ENCODE peak calls at places on chromosomes 12 and 14, in nine cellular contexts. One of them, this sample, is unnamed.

GRCh38 chr12:120183211-120183631 is 11.3 kb downstream of the GCN1 start:
- DNase-seq in tibial nerve: no peak
- DNase-seq in neural progenitor cell: no peak
- DNase-seq in sciatic nerve: no peak
- DNase-seq in left kidney: no peak
- DNase-seq in AML-193: no peak
- DNase-seq in substantia nigra: no peak
- DNase-seq in transverse colon: no peak
- DNase-seq in stimulated activated CD4-positive, alpha-beta T cell treated with anti-CD3 and anti-CD28 coated beads, Interleukin-12 subunit alpha, Interleukin-12 subunit beta, amount 100 ng/mL, for 4 hours: no peak
- DNase-seq in this sample: no peak

GRCh38 chr14:95876769-95877490 is at the start of gene TUNAR:
- DNase-seq in neural progenitor cell: peak
- DNase-seq in left kidney: peak
- DNase-seq in substantia nigra: no peak
- DNase-seq in sciatic nerve: no peak
- DNase-seq in tibial nerve: no peak
- DNase-seq in AML-193: no peak
- DNase-seq in stimulated activated CD4-positive, alpha-beta T cell treated with anti-CD3 and anti-CD28 coated beads, Interleukin-12 subunit alpha, Interleukin-12 subunit beta, amount 100 ng/mL, for 4 hours: no peak
- DNase-seq in transverse colon: no peak
- DNase-seq in this sample: no peak

GRCh38 chr14:21055473-21056117 is 2.0 kb upstream of the RNASE8 start:
- DNase-seq in stimulated activated CD4-positive, alpha-beta T cell treated with anti-CD3 and anti-CD28 coated beads, Interleukin-12 subunit alpha, Interleukin-12 subunit beta, amount 100 ng/mL, for 4 hours: no peak
- DNase-seq in tibial nerve: no peak
- DNase-seq in sciatic nerve: no peak
- DNase-seq in transverse colon: peak
- DNase-seq in left kidney: peak
- DNase-seq in neural progenitor cell: no peak
- DNase-seq in substantia nigra: no peak
- DNase-seq in AML-193: no peak
- DNase-seq in this sample: no peak

GRCh38 chr12:46892034-46892705 is 66.4 kb upstream of the SLC38A4 start:
- DNase-seq in substantia nigra: no peak
- DNase-seq in stimulated activated CD4-positive, alpha-beta T cell treated with anti-CD3 and anti-CD28 coated beads, Interleukin-12 subunit alpha, Interleukin-12 subunit beta, amount 100 ng/mL, for 4 hours: no peak
- DNase-seq in tibial nerve: no peak
- DNase-seq in transverse colon: no peak
- DNase-seq in left kidney: peak
- DNase-seq in sciatic nerve: no peak
- DNase-seq in AML-193: no peak
- DNase-seq in neural progenitor cell: no peak
- DNase-seq in this sample: no peak

GRCh38 chr14:102185360-102185759 is 45.7 kb downstream of the WDR20 start:
- DNase-seq in transverse colon: no peak
- DNase-seq in sciatic nerve: no peak
- DNase-seq in left kidney: no peak
- DNase-seq in neural progenitor cell: no peak
- DNase-seq in substantia nigra: no peak
- DNase-seq in AML-193: no peak
- DNase-seq in tibial nerve: no peak
- DNase-seq in stimulated activated CD4-positive, alpha-beta T cell treated with anti-CD3 and anti-CD28 coated beads, Interleukin-12 subunit alpha, Interleukin-12 subunit beta, amount 100 ng/mL, for 4 hours: no peak
- DNase-seq in this sample: no peak

GRCh38 chr12:79424109-79424721 is 266.5 kb downstream of the PAWR start:
- DNase-seq in transverse colon: no peak
- DNase-seq in neural progenitor cell: peak
- DNase-seq in stimulated activated CD4-positive, alpha-beta T cell treated with anti-CD3 and anti-CD28 coated beads, Interleukin-12 subunit alpha, Interleukin-12 subunit beta, amount 100 ng/mL, for 4 hours: no peak
- DNase-seq in sciatic nerve: no peak
- DNase-seq in left kidney: no peak
- DNase-seq in substantia nigra: no peak
- DNase-seq in AML-193: no peak
- DNase-seq in tibial nerve: no peak
- DNase-seq in this sample: no peak

GRCh38 chr14:28577711-28578131 is 188.9 kb upstream of the FOXG1 start:
- DNase-seq in tibial nerve: no peak
- DNase-seq in stimulated activated CD4-positive, alpha-beta T cell treated with anti-CD3 and anti-CD28 coated beads, Interleukin-12 subunit alpha, Interleukin-12 subunit beta, amount 100 ng/mL, for 4 hours: no peak
- DNase-seq in transverse colon: no peak
- DNase-seq in AML-193: no peak
- DNase-seq in neural progenitor cell: no peak
- DNase-seq in substantia nigra: no peak
- DNase-seq in left kidney: no peak
- DNase-seq in sciatic nerve: no peak
- DNase-seq in this sample: no peak

GRCh38 chr12:118058881-118059644 is 1.9 kb downstream of the WSB2 start:
- DNase-seq in AML-193: no peak
- DNase-seq in transverse colon: no peak
- DNase-seq in sciatic nerve: no peak
- DNase-seq in substantia nigra: no peak
- DNase-seq in tibial nerve: no peak
- DNase-seq in stimulated activated CD4-positive, alpha-beta T cell treated with anti-CD3 and anti-CD28 coated beads, Interleukin-12 subunit alpha, Interleukin-12 subunit beta, amount 100 ng/mL, for 4 hours: no peak
- DNase-seq in left kidney: no peak
- DNase-seq in neural progenitor cell: no peak
- DNase-seq in this sample: no peak

GRCh38 chr14:68711551-68712437 is 81.1 kb downstream of the ZFP36L1 start:
- DNase-seq in AML-193: no peak
- DNase-seq in transverse colon: no peak
- DNase-seq in left kidney: no peak
- DNase-seq in neural progenitor cell: no peak
- DNase-seq in sciatic nerve: peak
- DNase-seq in tibial nerve: no peak
- DNase-seq in stimulated activated CD4-positive, alpha-beta T cell treated with anti-CD3 and anti-CD28 coated beads, Interleukin-12 subunit alpha, Interleukin-12 subunit beta, amount 100 ng/mL, for 4 hours: no peak
- DNase-seq in substantia nigra: no peak
- DNase-seq in this sample: no peak

GRCh38 chr14:85175556-85175955 is 354.4 kb upstream of the FLRT2 start:
- DNase-seq in stimulated activated CD4-positive, alpha-beta T cell treated with anti-CD3 and anti-CD28 coated beads, Interleukin-12 subunit alpha, Interleukin-12 subunit beta, amount 100 ng/mL, for 4 hours: no peak
- DNase-seq in left kidney: no peak
- DNase-seq in neural progenitor cell: no peak
- DNase-seq in tibial nerve: no peak
- DNase-seq in transverse colon: no peak
- DNase-seq in AML-193: no peak
- DNase-seq in substantia nigra: no peak
- DNase-seq in sciatic nerve: no peak
- DNase-seq in this sample: no peak

GRCh38 chr12:85390281-85390680 is 110.3 kb downstream of the ALX1 start:
- DNase-seq in stimulated activated CD4-positive, alpha-beta T cell treated with anti-CD3 and anti-CD28 coated beads, Interleukin-12 subunit alpha, Interleukin-12 subunit beta, amount 100 ng/mL, for 4 hours: no peak
- DNase-seq in left kidney: no peak
- DNase-seq in sciatic nerve: no peak
- DNase-seq in AML-193: no peak
- DNase-seq in neural progenitor cell: no peak
- DNase-seq in substantia nigra: no peak
- DNase-seq in transverse colon: no peak
- DNase-seq in tibial nerve: no peak
- DNase-seq in this sample: no peak

GRCh38 chr12:21526053-21526452 is at the start of gene SPX:
- DNase-seq in substantia nigra: no peak
- DNase-seq in AML-193: no peak
- DNase-seq in transverse colon: no peak
- DNase-seq in stimulated activated CD4-positive, alpha-beta T cell treated with anti-CD3 and anti-CD28 coated beads, Interleukin-12 subunit alpha, Interleukin-12 subunit beta, amount 100 ng/mL, for 4 hours: no peak
- DNase-seq in sciatic nerve: no peak
- DNase-seq in neural progenitor cell: no peak
- DNase-seq in tibial nerve: no peak
- DNase-seq in left kidney: no peak
- DNase-seq in this sample: no peak

GRCh38 chr14:78232666-78233065 is 62.5 kb downstream of the NRXN3 start:
- DNase-seq in AML-193: no peak
- DNase-seq in substantia nigra: no peak
- DNase-seq in sciatic nerve: no peak
- DNase-seq in stimulated activated CD4-positive, alpha-beta T cell treated with anti-CD3 and anti-CD28 coated beads, Interleukin-12 subunit alpha, Interleukin-12 subunit beta, amount 100 ng/mL, for 4 hours: no peak
- DNase-seq in left kidney: peak
- DNase-seq in tibial nerve: no peak
- DNase-seq in transverse colon: no peak
- DNase-seq in neural progenitor cell: no peak
- DNase-seq in this sample: no peak

GRCh38 chr12:19402743-19403400 is 36.4 kb upstream of the AEBP2 start:
- DNase-seq in stimulated activated CD4-positive, alpha-beta T cell treated with anti-CD3 and anti-CD28 coated beads, Interleukin-12 subunit alpha, Interleukin-12 subunit beta, amount 100 ng/mL, for 4 hours: no peak
- DNase-seq in AML-193: no peak
- DNase-seq in sciatic nerve: no peak
- DNase-seq in transverse colon: no peak
- DNase-seq in neural progenitor cell: no peak
- DNase-seq in substantia nigra: peak
- DNase-seq in left kidney: no peak
- DNase-seq in tibial nerve: no peak
- DNase-seq in this sample: no peak

GRCh38 chr14:60250318-60251035 is 1.5 kb downstream of the PPM1A start:
- DNase-seq in substantia nigra: no peak
- DNase-seq in transverse colon: peak
- DNase-seq in neural progenitor cell: peak
- DNase-seq in AML-193: no peak
- DNase-seq in stimulated activated CD4-positive, alpha-beta T cell treated with anti-CD3 and anti-CD28 coated beads, Interleukin-12 subunit alpha, Interleukin-12 subunit beta, amount 100 ng/mL, for 4 hours: no peak
- DNase-seq in left kidney: peak
- DNase-seq in sciatic nerve: no peak
- DNase-seq in tibial nerve: no peak
- DNase-seq in this sample: no peak

GRCh38 chr12:76866146-76866545 is 12.7 kb downstream of the CSRP2 start:
- DNase-seq in sciatic nerve: no peak
- DNase-seq in neural progenitor cell: peak
- DNase-seq in stimulated activated CD4-positive, alpha-beta T cell treated with anti-CD3 and anti-CD28 coated beads, Interleukin-12 subunit alpha, Interleukin-12 subunit beta, amount 100 ng/mL, for 4 hours: no peak
- DNase-seq in tibial nerve: no peak
- DNase-seq in substantia nigra: no peak
- DNase-seq in AML-193: no peak
- DNase-seq in transverse colon: no peak
- DNase-seq in left kidney: peak
- DNase-seq in this sample: no peak

GRCh38 chr14:48568688-48569087 is 893.3 kb upstream of the MDGA2 start:
- DNase-seq in sciatic nerve: no peak
- DNase-seq in left kidney: no peak
- DNase-seq in neural progenitor cell: no peak
- DNase-seq in substantia nigra: no peak
- DNase-seq in stimulated activated CD4-positive, alpha-beta T cell treated with anti-CD3 and anti-CD28 coated beads, Interleukin-12 subunit alpha, Interleukin-12 subunit beta, amount 100 ng/mL, for 4 hours: no peak
- DNase-seq in AML-193: no peak
- DNase-seq in tibial nerve: no peak
- DNase-seq in transverse colon: no peak
- DNase-seq in this sample: no peak

GRCh38 chr12:100798799-100799198 is 4.2 kb downstream of the ANO4 start:
- DNase-seq in transverse colon: no peak
- DNase-seq in left kidney: no peak
- DNase-seq in neural progenitor cell: no peak
- DNase-seq in sciatic nerve: no peak
- DNase-seq in AML-193: no peak
- DNase-seq in substantia nigra: no peak
- DNase-seq in tibial nerve: no peak
- DNase-seq in stimulated activated CD4-positive, alpha-beta T cell treated with anti-CD3 and anti-CD28 coated beads, Interleukin-12 subunit alpha, Interleukin-12 subunit beta, amount 100 ng/mL, for 4 hours: no peak
- DNase-seq in this sample: no peak

GRCh38 chr12:50750366-50750765 is 13.5 kb upstream of the ATF1 start:
- DNase-seq in substantia nigra: no peak
- DNase-seq in transverse colon: no peak
- DNase-seq in AML-193: no peak
- DNase-seq in left kidney: no peak
- DNase-seq in stimulated activated CD4-positive, alpha-beta T cell treated with anti-CD3 and anti-CD28 coated beads, Interleukin-12 subunit alpha, Interleukin-12 subunit beta, amount 100 ng/mL, for 4 hours: no peak
- DNase-seq in tibial nerve: no peak
- DNase-seq in sciatic nerve: no peak
- DNase-seq in neural progenitor cell: no peak
- DNase-seq in this sample: no peak

GRCh38 chr14:68585690-68586089 is 207.2 kb downstream of the ZFP36L1 start:
- DNase-seq in tibial nerve: no peak
- DNase-seq in substantia nigra: no peak
- DNase-seq in neural progenitor cell: peak
- DNase-seq in stimulated activated CD4-positive, alpha-beta T cell treated with anti-CD3 and anti-CD28 coated beads, Interleukin-12 subunit alpha, Interleukin-12 subunit beta, amount 100 ng/mL, for 4 hours: no peak
- DNase-seq in transverse colon: no peak
- DNase-seq in left kidney: peak
- DNase-seq in AML-193: no peak
- DNase-seq in sciatic nerve: no peak
- DNase-seq in this sample: no peak

GRCh38 chr12:109092484-109093021 is 719 bp downstream of the ALKBH2 start:
- DNase-seq in left kidney: peak
- DNase-seq in transverse colon: no peak
- DNase-seq in tibial nerve: no peak
- DNase-seq in substantia nigra: no peak
- DNase-seq in stimulated activated CD4-positive, alpha-beta T cell treated with anti-CD3 and anti-CD28 coated beads, Interleukin-12 subunit alpha, Interleukin-12 subunit beta, amount 100 ng/mL, for 4 hours: no peak
- DNase-seq in sciatic nerve: no peak
- DNase-seq in neural progenitor cell: no peak
- DNase-seq in AML-193: no peak
- DNase-seq in this sample: no peak

GRCh38 chr12:57166971-57167371 is 19.6 kb upstream of the LRP1-AS start:
- DNase-seq in substantia nigra: no peak
- DNase-seq in stimulated activated CD4-positive, alpha-beta T cell treated with anti-CD3 and anti-CD28 coated beads, Interleukin-12 subunit alpha, Interleukin-12 subunit beta, amount 100 ng/mL, for 4 hours: peak
- DNase-seq in sciatic nerve: no peak
- DNase-seq in transverse colon: no peak
- DNase-seq in tibial nerve: no peak
- DNase-seq in AML-193: no peak
- DNase-seq in neural progenitor cell: no peak
- DNase-seq in left kidney: no peak
- DNase-seq in this sample: peak

GRCh38 chr12:121958521-121959240 is 40.3 kb downstream of the CFAP251 start:
- DNase-seq in left kidney: peak
- DNase-seq in stimulated activated CD4-positive, alpha-beta T cell treated with anti-CD3 and anti-CD28 coated beads, Interleukin-12 subunit alpha, Interleukin-12 subunit beta, amount 100 ng/mL, for 4 hours: no peak
- DNase-seq in transverse colon: no peak
- DNase-seq in neural progenitor cell: peak
- DNase-seq in sciatic nerve: no peak
- DNase-seq in tibial nerve: no peak
- DNase-seq in substantia nigra: no peak
- DNase-seq in AML-193: no peak
- DNase-seq in this sample: no peak

GRCh38 chr14:39276005-39276404 is 42.3 kb downstream of the MIA2 start:
- DNase-seq in transverse colon: no peak
- DNase-seq in substantia nigra: no peak
- DNase-seq in stimulated activated CD4-positive, alpha-beta T cell treated with anti-CD3 and anti-CD28 coated beads, Interleukin-12 subunit alpha, Interleukin-12 subunit beta, amount 100 ng/mL, for 4 hours: no peak
- DNase-seq in tibial nerve: no peak
- DNase-seq in left kidney: no peak
- DNase-seq in neural progenitor cell: no peak
- DNase-seq in AML-193: no peak
- DNase-seq in sciatic nerve: no peak
- DNase-seq in this sample: no peak

GRCh38 chr12:69388371-69388770 is 28.8 kb downstream of the YEATS4 start:
- DNase-seq in AML-193: peak
- DNase-seq in neural progenitor cell: no peak
- DNase-seq in tibial nerve: no peak
- DNase-seq in left kidney: peak
- DNase-seq in substantia nigra: no peak
- DNase-seq in stimulated activated CD4-positive, alpha-beta T cell treated with anti-CD3 and anti-CD28 coated beads, Interleukin-12 subunit alpha, Interleukin-12 subunit beta, amount 100 ng/mL, for 4 hours: no peak
- DNase-seq in sciatic nerve: no peak
- DNase-seq in transverse colon: no peak
- DNase-seq in this sample: no peak

This sample was measured in activated T-cell treated with anti-CD3 and anti-CD28 coated beads, Interleukin-2, amount 50 U/mL, for 24 hours.